ENCODE peak calls at places on chromosomes 4 and X, in ten cellular contexts. P, A, X, G, R, E, N, C, W and O are unnamed samples.
A peak's percentile ranks its signal among the peaks of the same experiment; 100 is the strongest.

GRCh38 chr4:98778206-98778605 is 119.8 kb upstream of the TSPAN5 start:
- DNase-seq in P (peak; percentile 91), A (peak; percentile 68), X (peak; percentile 91), G (peak; percentile 96), R (no peak), E (no peak), N (peak; percentile 23), C (no peak), W (no peak), O (peak; percentile 37)

GRCh38 chrX:41923925-41924693 is 755 bp upstream of the CASK start:
- DNase-seq in P (peak; percentile 26), A (peak; percentile 35), X (peak; percentile 56), G (peak; percentile 74), R (no peak), E (no peak), N (no peak), C (no peak), W (peak; percentile 8), O (peak; percentile 7)

GRCh38 chr4:110287130-110287529 is 88.7 kb upstream of the ELOVL6 start:
- DNase-seq in P (peak; percentile 81), A (peak; percentile 83), X (peak; percentile 88), G (peak; percentile 94), R (no peak), E (no peak), N (peak; percentile 17), C (no peak), W (no peak), O (peak; percentile 52)

GRCh38 chr4:77854431-77855111 is 8.1 kb upstream of the MRPL1 start:
- DNase-seq in P (no peak), A (no peak), X (no peak), G (peak; percentile 62), R (no peak), E (no peak), N (no peak), C (no peak), W (no peak), O (no peak)

GRCh38 chr4:39365931-39366771 is at the start of gene RFC1:
- DNase-seq in P (peak; percentile 88), A (peak; percentile 92), X (peak; percentile 92), G (peak; percentile 96), R (peak; percentile 93), E (peak; percentile 94), N (peak; percentile 28), C (peak; percentile 98), W (peak; percentile 96), O (peak; percentile 47)

GRCh38 chrX:153900806-153901752 is 3.4 kb upstream of the AVPR2 start:
- DNase-seq in P (peak; percentile 87), A (peak; percentile 33), X (peak; percentile 83), G (peak; percentile 84), R (peak; percentile 39), E (peak; percentile 41), N (peak; percentile 55), C (no peak), W (peak; percentile 35), O (peak; percentile 52)

GRCh38 chr4:139857021-139857420 is 191.4 kb downstream of the MGST2 start:
- DNase-seq in P (peak; percentile 10), A (no peak), X (peak; percentile 36), G (no peak), R (no peak), E (no peak), N (no peak), C (no peak), W (peak; percentile 91), O (no peak)

GRCh38 chr4:129901205-129901604 is 805.3 kb downstream of the C4orf33 start:
- DNase-seq in P (no peak), A (no peak), X (no peak), G (no peak), R (no peak), E (no peak), N (no peak), C (no peak), W (no peak), O (no peak)

GRCh38 chrX:69238153-69238959 is 73.1 kb upstream of the PJA1 start:
- DNase-seq in P (no peak), A (no peak), X (peak; percentile 9), G (no peak), R (peak; percentile 31), E (no peak), N (no peak), C (no peak), W (no peak), O (no peak)

GRCh38 chr4:153512952-153513500 is 46.9 kb downstream of the TMEM131L start:
- DNase-seq in P (peak; percentile 49), A (peak; percentile 67), X (peak; percentile 53), G (no peak), R (no peak), E (no peak), N (no peak), C (no peak), W (no peak), O (no peak)

GRCh38 chrX:97517763-97518162 is 634.1 kb downstream of the RPA4 start:
- DNase-seq in P (no peak), A (no peak), X (no peak), G (peak; percentile 31), R (no peak), E (no peak), N (no peak), C (no peak), W (no peak), O (no peak)

GRCh38 chr4:147620315-147620714 is 3.1 kb downstream of the TMEM184C start:
- DNase-seq in P (no peak), A (no peak), X (no peak), G (no peak), R (no peak), E (no peak), N (no peak), C (no peak), W (no peak), O (no peak)

GRCh38 chr4:78222575-78223186 is 165.6 kb downstream of the FRAS1 start:
- DNase-seq in P (no peak), A (no peak), X (no peak), G (no peak), R (no peak), E (no peak), N (no peak), C (no peak), W (peak; percentile 69), O (no peak)

GRCh38 chr4:2909583-2909982 is 53.6 kb downstream of the NOP14 start:
- DNase-seq in P (no peak), A (no peak), X (no peak), G (no peak), R (no peak), E (no peak), N (no peak), C (peak; percentile 14), W (no peak), O (no peak)

GRCh38 chr4:57544811-57545654 is 434.8 kb upstream of the IGFBP7 start:
- DNase-seq in P (no peak), A (no peak), X (no peak), G (no peak), R (no peak), E (no peak), N (no peak), C (no peak), W (peak; percentile 8), O (no peak)

GRCh38 chrX:112636951-112637541 is 42.7 kb downstream of the LHFPL1 start:
- DNase-seq in P (peak; percentile 87), A (peak; percentile 82), X (peak; percentile 14), G (no peak), R (no peak), E (no peak), N (peak; percentile 58), C (no peak), W (no peak), O (peak; percentile 65)

DNA sequence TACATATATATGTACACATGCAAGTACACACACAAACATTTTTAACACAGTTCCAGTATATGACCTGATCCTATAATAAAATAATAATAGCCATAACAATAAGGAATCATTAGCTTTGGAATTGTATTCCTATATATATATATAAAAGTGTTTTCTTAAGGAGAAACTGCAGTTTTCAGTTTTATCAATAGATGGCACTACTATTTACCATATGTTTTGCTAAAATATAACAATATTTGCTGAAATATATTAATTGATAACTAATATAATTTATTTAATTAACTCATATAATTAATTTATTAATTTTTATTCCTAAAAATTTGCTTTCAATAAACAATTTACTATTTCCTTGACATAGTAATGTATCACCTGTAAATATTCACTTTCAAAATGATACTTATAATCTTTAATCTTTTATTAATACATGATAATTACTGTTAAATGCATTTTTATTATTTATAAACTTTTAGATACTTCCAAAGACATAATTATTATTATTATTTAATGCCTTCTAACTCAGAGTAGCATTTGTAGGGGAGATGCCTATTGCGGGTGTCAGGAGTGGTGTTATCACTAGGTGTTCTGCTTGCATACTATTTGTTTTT is 599.5 kb downstream of the FSTL5 start:
- DNase-seq in P (peak; percentile 23), A (peak; percentile 44), X (peak; percentile 67), G (peak; percentile 49), R (no peak), E (no peak), N (no peak), C (no peak), W (no peak), O (no peak)
- TF ChIP-seq CTCF in P (peak; percentile 32), A (peak; percentile 34), X (peak; percentile 46), G (peak; percentile 14), R (peak; percentile 26), E (no peak), N (no peak), C (no peak), W (peak; percentile 48), O (peak; percentile 27)

GRCh38 chrX:378443-378842 is 8.3 kb downstream of the PPP2R3B start:
- DNase-seq in P (no peak), A (no peak), X (no peak), G (no peak), R (no peak), E (no peak), N (no peak), C (peak; percentile 8), W (no peak), O (no peak)
- H3K4me3 ChIP-seq in P (no peak overlapping the region), A (no peak overlapping the region), X (no peak overlapping the region), G (no peak overlapping the region), R (no peak overlapping the region), E (no peak overlapping the region), N (no peak overlapping the region), C (no peak overlapping the region), W (no peak overlapping the region), O (no peak overlapping the region)

GRCh38 chrX:101407748-101408529 is at the start of the genes GLA and HNRNPH2:
- DNase-seq in P (peak; percentile 99), A (peak; percentile 98), X (peak; percentile 99), G (peak; percentile 96), R (peak; percentile 88), E (peak; percentile 91), N (peak; percentile 97), C (peak; percentile 94), W (peak; percentile 95), O (peak; percentile 97)
- TF ChIP-seq CTCF in P (no peak), A (no peak), X (peak; percentile 21), G (no peak), R (peak; percentile 31), E (no peak), N (peak; percentile 11), C (no peak), W (peak; percentile 16), O (no peak)

DNA sequence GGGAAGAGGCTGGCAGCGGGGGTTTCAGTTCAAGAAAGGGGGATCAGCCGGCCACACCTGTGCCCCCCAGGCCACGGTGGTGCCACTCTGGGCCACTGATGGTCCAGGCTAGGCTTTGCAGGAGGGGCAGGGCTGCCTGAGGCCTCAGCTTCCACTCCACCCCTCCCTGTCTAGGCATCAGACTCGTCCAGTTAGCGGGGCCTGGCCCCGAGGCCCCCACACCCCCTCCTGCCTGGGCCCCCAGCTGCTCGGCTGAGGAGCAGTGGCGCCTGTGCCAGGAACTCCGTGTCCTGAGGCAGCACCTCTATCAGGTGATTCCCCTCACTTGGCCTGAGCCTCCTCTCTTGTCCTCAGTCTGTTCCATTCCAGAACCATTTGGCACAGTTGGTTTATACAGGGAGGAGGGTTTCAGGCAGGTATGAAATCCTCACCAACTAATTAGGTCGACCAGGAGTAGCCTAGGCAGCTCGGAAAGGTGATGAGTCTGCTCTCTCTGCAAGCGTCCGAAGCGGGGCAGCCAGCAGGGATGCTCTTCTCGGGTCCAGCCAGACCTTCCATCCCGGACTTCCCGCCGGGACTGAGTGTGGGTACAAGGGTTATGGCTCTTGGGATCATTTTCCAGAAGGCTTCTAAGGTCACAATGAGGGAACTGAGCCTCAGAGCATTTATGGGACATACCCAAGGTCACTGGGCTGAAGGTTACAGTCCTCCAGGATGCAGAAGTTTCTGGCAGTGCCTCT is 2.1 kb downstream of the NSG1 start:
- DNase-seq in P (no peak), A (no peak), X (no peak), G (no peak), R (no peak), E (no peak), N (no peak), C (peak; percentile 46), W (no peak), O (no peak)
- H3K4me3 ChIP-seq in P (no peak overlapping the region), A (no peak overlapping the region), X (no peak overlapping the region), G (no peak overlapping the region), R (no peak overlapping the region), E (no peak overlapping the region), N (no peak overlapping the region), C (no peak overlapping the region), W (no peak overlapping the region), O (no peak overlapping the region)